ENCODE peak calls at places on chromosome 5, in five cellular contexts. One of them, this sample, is unnamed.

GRCh38 chr5:31361906-31362900 is 168.7 kb downstream of the CDH6 start:
- DNase-seq in A549: no peak
- DNase-seq in transverse colon: no peak
- DNase-seq in body of pancreas: no peak
- DNase-seq in breast epithelium: no peak
- DNase-seq in this sample: no peak

GRCh38 chr5:31995714-31996113 is 178.4 kb downstream of the GOLPH3 start:
- DNase-seq in A549: no peak
- DNase-seq in transverse colon: no peak
- DNase-seq in body of pancreas: no peak
- DNase-seq in breast epithelium: no peak
- DNase-seq in this sample: no peak

GRCh38 chr5:82349651-82350050 is 71.5 kb upstream of the RPS23 start:
- DNase-seq in A549: no peak
- DNase-seq in transverse colon: peak; percentile 12
- DNase-seq in body of pancreas: no peak
- DNase-seq in breast epithelium: no peak
- DNase-seq in this sample: no peak

GRCh38 chr5:98779264-98779877 is 5.9 kb downstream of the RGMB start:
- DNase-seq in A549: no peak
- DNase-seq in transverse colon: peak; percentile 47
- DNase-seq in body of pancreas: peak; percentile 77
- DNase-seq in breast epithelium: no peak
- DNase-seq in this sample: no peak

GRCh38 chr5:29930316-29930715 is 1263.2 kb upstream of the CDH6 start:
- DNase-seq in A549: no peak
- DNase-seq in transverse colon: no peak
- DNase-seq in body of pancreas: no peak
- DNase-seq in breast epithelium: no peak
- DNase-seq in this sample: no peak

GRCh38 chr5:88660947-88661869 is 221.8 kb downstream of the MEF2C start:
- DNase-seq in A549: peak; percentile 87
- DNase-seq in transverse colon: peak; percentile 60
- DNase-seq in body of pancreas: peak; percentile 59
- DNase-seq in breast epithelium: no peak
- DNase-seq in this sample: no peak

GRCh38 chr5:621341-621761 is 9.2 kb downstream of the CEP72 start:
- DNase-seq in A549: no peak
- DNase-seq in transverse colon: no peak
- DNase-seq in body of pancreas: peak; percentile 1
- DNase-seq in breast epithelium: no peak
- DNase-seq in this sample: no peak

GRCh38 chr5:163379298-163380155 is 57.9 kb upstream of the CCNG1 start:
- DNase-seq in A549: peak; percentile 56
- DNase-seq in transverse colon: no peak
- DNase-seq in body of pancreas: peak; percentile 41
- DNase-seq in breast epithelium: no peak
- DNase-seq in this sample: no peak

GRCh38 chr5:43753069-43753468 is 150.1 kb downstream of the NNT start:
- DNase-seq in A549: no peak
- DNase-seq in transverse colon: no peak
- DNase-seq in body of pancreas: no peak
- DNase-seq in breast epithelium: no peak
- DNase-seq in this sample: no peak

GRCh38 chr5:86974910-86975309 is 292.8 kb upstream of the RASA1 start:
- DNase-seq in A549: no peak
- DNase-seq in transverse colon: no peak
- DNase-seq in body of pancreas: no peak
- DNase-seq in breast epithelium: no peak
- DNase-seq in this sample: no peak

GRCh38 chr5:167908596-167908995 is 382.8 kb upstream of the WWC1 start:
- DNase-seq in A549: no peak
- DNase-seq in transverse colon: no peak
- DNase-seq in body of pancreas: no peak
- DNase-seq in breast epithelium: no peak
- DNase-seq in this sample: no peak

DNA sequence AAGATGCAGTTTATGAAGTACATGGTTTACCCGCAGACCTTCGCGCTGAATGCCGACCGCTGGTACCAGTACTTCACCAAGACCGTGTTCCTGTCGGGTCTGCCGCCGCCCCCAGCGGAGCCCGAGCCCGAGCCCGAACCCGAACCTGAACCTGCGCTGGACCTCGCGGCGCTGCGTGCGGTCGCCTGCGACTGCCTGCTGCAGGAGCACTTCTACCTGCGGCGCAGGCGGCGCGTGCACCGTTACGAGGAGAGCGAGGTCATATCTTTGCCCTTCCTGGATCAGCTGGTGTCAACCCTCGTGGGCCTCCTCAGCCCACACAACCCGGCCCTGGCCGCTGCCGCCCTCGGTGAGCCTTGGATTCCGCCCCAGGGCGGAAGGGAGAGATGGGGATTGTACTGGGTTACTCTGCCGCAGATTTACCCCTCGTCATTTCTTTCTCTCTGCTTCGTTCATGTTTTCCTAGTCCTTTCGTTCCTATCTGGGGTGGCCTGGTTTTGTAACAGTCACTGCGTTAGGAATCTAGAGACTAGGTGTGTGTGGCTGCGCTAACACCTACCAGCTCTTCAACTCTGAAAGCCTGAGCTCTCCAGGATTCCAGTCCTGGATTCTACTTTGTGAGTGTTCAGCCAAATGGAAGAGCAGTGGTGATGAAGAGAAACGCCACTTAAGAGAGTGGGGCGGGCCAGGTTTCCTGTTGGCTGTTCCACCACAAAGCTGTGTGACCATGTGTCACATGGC is 638 bp downstream of the MRPS30 start:
- DNase-seq in A549: peak; percentile 10
- DNase-seq in transverse colon: peak; percentile 54
- DNase-seq in body of pancreas: peak; percentile 52
- DNase-seq in breast epithelium: peak; percentile 20
- DNase-seq in this sample: peak; percentile 38
- TF ChIP-seq POLR2A in A549: no peak
- TF ChIP-seq POLR2A in transverse colon: no peak
- TF ChIP-seq POLR2A in body of pancreas: no peak
- TF ChIP-seq POLR2A in breast epithelium: no peak
- TF ChIP-seq POLR2A in this sample: no peak

DNA sequence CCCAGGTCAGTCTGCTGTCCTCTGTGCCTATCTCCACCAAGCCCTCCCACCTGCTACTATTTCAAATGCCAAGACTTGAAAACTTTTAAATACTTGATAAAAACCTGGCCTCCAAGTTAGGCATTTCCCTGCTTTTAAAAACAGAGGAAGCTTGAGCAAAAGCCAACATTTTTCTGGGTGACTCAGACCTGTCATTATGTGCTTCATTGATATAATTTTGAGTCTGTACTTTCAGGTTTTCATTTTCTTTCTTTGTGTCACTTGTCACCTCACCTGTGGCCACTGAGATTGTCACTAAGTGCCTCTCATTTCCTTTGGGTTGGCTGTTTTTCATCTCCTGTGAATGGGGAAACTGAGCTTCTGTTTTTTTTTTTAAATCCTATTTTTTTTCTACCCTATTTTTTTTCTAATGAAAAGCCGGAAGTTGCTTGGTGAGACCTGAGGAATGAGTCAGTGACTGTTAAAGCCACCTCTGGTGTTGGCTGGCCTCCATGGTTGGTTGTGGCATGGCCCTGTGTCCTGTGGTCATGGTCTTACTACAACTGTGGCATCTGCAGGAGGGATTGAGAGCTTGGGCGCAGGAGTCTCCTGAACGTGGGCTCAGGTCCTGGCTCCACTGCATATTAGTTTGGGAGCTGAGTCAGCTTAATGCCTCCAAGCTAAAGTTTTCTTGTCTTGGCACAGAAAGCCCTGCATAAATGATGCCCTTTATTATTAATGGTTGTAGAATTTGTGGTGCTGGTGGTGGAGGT is 56.7 kb downstream of the ARHGAP26 start:
- DNase-seq in A549: no peak
- DNase-seq in transverse colon: no peak
- DNase-seq in body of pancreas: peak; percentile 49
- DNase-seq in breast epithelium: peak; percentile 68
- DNase-seq in this sample: no peak
- H3K4me1 ChIP-seq in A549: peaks cover 95% of the 10 kb centered on the region
- H3K4me1 ChIP-seq in transverse colon: peaks cover 65% of the 10 kb centered on the region
- H3K4me1 ChIP-seq in body of pancreas: peaks cover 56% of the 10 kb centered on the region
- H3K4me1 ChIP-seq in breast epithelium: peaks cover 19% of the 10 kb centered on the region
- H3K4me1 ChIP-seq in this sample: peaks cover 60% of the 10 kb centered on the region

GRCh38 chr5:128287740-128288139 is 204.2 kb downstream of the SLC12A2 start:
- DNase-seq in A549: no peak
- DNase-seq in transverse colon: no peak
- DNase-seq in body of pancreas: no peak
- DNase-seq in breast epithelium: no peak
- DNase-seq in this sample: no peak

DNA sequence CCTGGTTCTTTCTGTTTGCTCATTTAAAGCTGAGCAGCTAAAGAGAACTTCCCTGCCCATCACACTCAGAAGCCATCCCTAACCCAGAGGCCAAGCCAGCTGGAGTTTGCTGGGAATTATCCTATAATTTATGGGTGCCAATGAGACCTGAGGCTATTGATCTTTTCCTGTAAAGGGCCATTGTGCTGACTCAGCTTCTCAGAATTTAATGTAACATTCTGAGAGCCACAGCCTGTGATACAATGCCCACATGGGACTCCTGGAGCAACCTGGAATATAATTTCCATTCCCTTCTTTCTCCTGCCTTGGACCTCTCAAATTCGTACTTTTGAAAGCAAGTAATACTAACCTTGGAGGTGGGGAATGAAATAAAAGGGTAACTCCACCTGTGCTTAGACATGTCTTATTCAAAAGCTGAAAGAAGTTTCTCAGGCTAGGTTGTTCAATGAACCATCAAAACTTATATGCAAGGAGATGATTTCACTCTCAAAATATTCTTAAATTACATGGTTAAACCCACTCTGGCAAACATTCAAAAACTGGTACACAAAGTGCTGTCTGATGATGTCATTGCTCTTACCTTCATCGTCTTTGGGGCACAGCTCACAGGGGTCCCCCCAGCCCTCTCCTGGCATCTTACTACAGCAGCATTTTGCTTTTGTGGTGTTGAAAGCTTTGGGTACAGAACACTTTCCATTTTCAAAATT is 206.7 kb downstream of the SLC12A2 start:
- DNase-seq in A549: no peak
- DNase-seq in transverse colon: no peak
- DNase-seq in body of pancreas: no peak
- DNase-seq in breast epithelium: no peak
- DNase-seq in this sample: no peak
- TF ChIP-seq CTCF in A549: no peak
- TF ChIP-seq CTCF in transverse colon: no peak
- TF ChIP-seq CTCF in body of pancreas: no peak
- TF ChIP-seq CTCF in breast epithelium: no peak
- TF ChIP-seq CTCF in this sample: no peak

DNA sequence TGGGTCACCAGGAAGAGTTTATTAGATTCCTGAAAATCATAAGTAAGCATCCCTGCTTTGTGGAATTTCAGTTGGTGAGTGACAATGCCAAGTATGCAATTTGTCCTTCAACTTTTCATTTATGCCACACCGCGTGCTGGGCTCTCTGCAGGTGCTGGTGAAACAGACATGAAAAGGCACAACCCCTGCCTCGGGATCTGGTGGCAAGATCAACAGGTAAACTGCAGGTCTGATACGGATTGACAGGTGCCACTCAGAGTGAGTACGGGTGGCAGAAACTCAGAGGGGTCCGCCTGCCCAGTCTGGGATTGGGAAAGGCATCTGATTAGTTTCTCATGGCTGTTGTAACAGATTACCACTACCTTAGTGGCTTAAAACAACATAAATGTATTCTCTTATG is 40.5 kb downstream of the BOD1 start:
- DNase-seq in A549: no peak
- DNase-seq in transverse colon: no peak
- DNase-seq in body of pancreas: no peak
- DNase-seq in breast epithelium: no peak
- DNase-seq in this sample: no peak
- TF ChIP-seq POLR2A in A549: no peak
- TF ChIP-seq POLR2A in transverse colon: no peak
- TF ChIP-seq POLR2A in body of pancreas: no peak
- TF ChIP-seq POLR2A in breast epithelium: no peak
- TF ChIP-seq POLR2A in this sample: no peak

DNA sequence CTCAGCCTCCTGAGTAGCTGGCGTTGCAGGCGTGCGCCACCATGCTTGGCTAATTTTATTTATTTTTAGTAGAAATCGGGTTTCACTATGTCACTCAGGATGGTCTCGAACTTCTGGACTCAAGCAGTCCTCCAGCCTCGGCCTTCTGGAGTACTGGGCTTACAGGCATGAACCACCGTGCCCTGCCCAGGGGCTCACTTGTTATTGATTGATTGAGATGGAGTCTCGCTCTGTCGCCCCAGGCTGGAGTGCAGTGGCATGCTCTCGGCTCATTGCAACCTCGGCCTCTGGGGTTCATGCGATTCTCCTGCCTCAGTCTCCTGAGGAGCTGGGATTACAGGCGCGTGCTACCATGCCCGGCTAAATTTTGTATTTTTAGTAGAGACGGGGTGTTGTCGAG is 1.6 kb downstream of the HSPA4 start:
- DNase-seq in A549: no peak
- DNase-seq in transverse colon: no peak
- DNase-seq in body of pancreas: no peak
- DNase-seq in breast epithelium: no peak
- DNase-seq in this sample: no peak
- H3K4me1 ChIP-seq in A549: peaks cover 61% of the 10 kb centered on the region
- H3K4me1 ChIP-seq in transverse colon: peaks cover 53% of the 10 kb centered on the region
- H3K4me1 ChIP-seq in body of pancreas: peaks cover 37% of the 10 kb centered on the region
- H3K4me1 ChIP-seq in breast epithelium: peaks cover 10% of the 10 kb centered on the region
- H3K4me1 ChIP-seq in this sample: peaks cover 53% of the 10 kb centered on the region

This sample was measured in gastrocnemius medialis.